ENCODE peak calls at places on chromosomes 1 and 21, in six cellular contexts. B is SJSA1, M is adipocyte, L is HCT116, O is pancreas, H is fibroblast of lung. J is an unnamed sample. For H3K27me3, the result is how much of the 10 kb centered on the place peaks cover.

GRCh38 chr1:234851450-234852438 is 241.8 kb upstream of the IRF2BP2 start:
- DNase-seq in B (peak), H (no peak), O (no peak), L (no peak), M (peak), J (peak)

GRCh38 chr1:38076038-38076437 is 29.4 kb upstream of the POU3F1 start:
- DNase-seq in L (no peak), B (no peak), H (peak), O (no peak), M (peak), J (no peak)

GRCh38 chr1:82449671-82450070 is 648.9 kb downstream of the ADGRL2 start:
- DNase-seq in M (peak), L (no peak), B (no peak), O (no peak), H (no peak), J (no peak)

GRCh38 chr1:21955058-21955457 is 17.9 kb upstream of the HSPG2 start:
- DNase-seq in L (no peak), M (no peak), O (no peak), B (no peak), H (no peak), J (no peak)

GRCh38 chr1:210816136-210816535 is 317.8 kb downstream of the KCNH1 start:
- DNase-seq in H (no peak), L (no peak), O (no peak), B (no peak), M (no peak), J (no peak)

GRCh38 chr1:14811573-14811972 is 213.1 kb downstream of the KAZN start:
- DNase-seq in H (no peak), M (no peak), B (no peak), L (no peak), O (no peak), J (no peak)

GRCh38 chr1:150152772-150153461 is 3.2 kb downstream of the PLEKHO1 start:
- DNase-seq in M (peak), B (no peak), L (no peak), O (no peak), H (peak), J (peak)

GRCh38 chr1:93506140-93506539 is 58.2 kb downstream of the FNBP1L start:
- DNase-seq in L (no peak), O (no peak), B (no peak), H (no peak), M (no peak), J (no peak)

GRCh38 chr1:246987083-246987690 is 20.7 kb downstream of the ZNF695 start:
- DNase-seq in B (no peak), M (no peak), H (no peak), L (no peak), O (no peak), J (no peak)

GRCh38 chr1:16236091-16236494 is 890 bp downstream of the CPLANE2 start:
- DNase-seq in B (no peak), L (peak), H (no peak), O (peak), M (peak), J (peak)

GRCh38 chr1:40844079-40844478 is 18.1 kb downstream of the CITED4 start:
- DNase-seq in H (no peak), L (no peak), O (no peak), B (no peak), M (no peak), J (no peak)

GRCh38 chr1:179226749-179227148 is 2.7 kb downstream of the ABL2 start:
- DNase-seq in L (no peak), B (no peak), O (no peak), M (no peak), H (no peak), J (no peak)

GRCh38 chr1:15139654-15140350 is 13.7 kb upstream of the TMEM51 start:
- DNase-seq in H (no peak), L (peak), B (no peak), O (peak), M (no peak), J (peak)

GRCh38 chr1:181088079-181089016 is at the start of gene IER5:
- DNase-seq in O (peak), H (peak), L (peak), M (peak), B (peak), J (peak)

GRCh38 chr1:103525114-103525606 is 339 bp upstream of the RNPC3 start:
- DNase-seq in L (no peak), B (no peak), O (no peak), M (peak), H (peak), J (peak)

GRCh38 chr21:24375201-24375600 is 1232.1 kb downstream of the MRPL39 start:
- DNase-seq in O (no peak), L (no peak), B (no peak), H (no peak), M (no peak), J (no peak)

GRCh38 chr1:84961316-84961715 is 35.6 kb downstream of the MCOLN2 start:
- DNase-seq in M (no peak), L (no peak), H (peak), O (no peak), B (no peak), J (no peak)

GRCh38 chr1:162094271-162094670 is 24.8 kb downstream of the NOS1AP start:
- DNase-seq in H (peak), O (no peak), M (no peak), L (no peak), B (no peak), J (no peak)

GRCh38 chr21:41169701-41170100 is 1.7 kb downstream of the BACE2 start:
- DNase-seq in H (no peak), B (no peak), O (no peak), L (no peak), M (no peak), J (no peak)

GRCh38 chr21:41169258-41169576 is 1.3 kb downstream of the BACE2 start:
- DNase-seq in M (no peak), L (no peak), O (no peak), H (no peak), B (no peak), J (no peak)

GRCh38 chr21:41166947-41167346 is 1.0 kb upstream of the BACE2 start:
- DNase-seq in H (no peak), M (peak), B (no peak), L (no peak), O (peak), J (no peak)

GRCh38 chr21:41168391-41169257 is 664 bp downstream of the BACE2 start:
- DNase-seq in B (no peak), L (no peak), M (peak), H (peak), O (peak), J (peak)

GRCh38 chr21:41167348-41168342 is at the start of gene BACE2:
- DNase-seq in B (peak), H (peak), M (peak), L (no peak), O (peak), J (peak)
- H3K27me3 ChIP-seq in B (under half), H (under half), M (under half), L (under half), O (under half), J (under half)

GRCh38 chr1:7483634-7484383 is 287.3 kb upstream of the VAMP3 start:
- DNase-seq in O (no peak), L (no peak), H (no peak), B (no peak), M (no peak), J (no peak)

GRCh38 chr1:7482772-7483495 is 288.2 kb upstream of the VAMP3 start:
- DNase-seq in M (no peak), O (no peak), H (no peak), L (no peak), B (no peak), J (no peak)

GRCh38 chr1:7481194-7481593 is 289.9 kb upstream of the VAMP3 start:
- DNase-seq in H (peak), M (no peak), L (no peak), B (no peak), O (no peak), J (no peak)

GRCh38 chr1:7479544-7479943 is 291.6 kb upstream of the VAMP3 start:
- DNase-seq in H (no peak), B (no peak), O (no peak), M (no peak), L (no peak), J (no peak)

GRCh38 chr1:7482077-7482476 is 289.0 kb upstream of the VAMP3 start:
- DNase-seq in H (no peak), B (no peak), M (no peak), L (no peak), O (no peak), J (no peak)
- H3K27me3 ChIP-seq in H (under half), B (under half), M (under half), L (under half), O (under half), J (under half)

GRCh38 chr1:3675436-3675835 is 23.1 kb downstream of the TP73 start:
- DNase-seq in O (peak), M (no peak), H (no peak), L (no peak), B (no peak), J (no peak)
- H3K27me3 ChIP-seq in O (under half), M (half or more), H (under half), L (under half), B (under half), J (under half)

GRCh38 chr1:1063945-1064831 is 9.9 kb downstream of the RNF223 start:
- DNase-seq in M (peak), H (peak), L (peak), O (peak), B (peak), J (peak)
- H3K27me3 ChIP-seq in M (under half), H (under half), L (under half), O (under half), B (under half), J (under half)

J was measured in bronchial epithelial cell.